ENCODE peak calls at places on chromosome 11, in seven cellular contexts. P is fibroblast of mammary gland; M is neural crest cell; N is stimulated activated CD4-positive, alpha-beta T cell treated with anti-CD3 and anti-CD28 coated beads, Interleukin-12 subunit alpha, Interleukin-12 subunit beta, amount 100 ng/mL, for 48 hours; S is NCI-H1417; I is upper lobe of right lung; V is mammary epithelial cell. R is an unnamed sample.

GRCh38 chr11:114607753-114608459 is 12.3 kb upstream of the NXPE4 start:
- DNase-seq in I (no peak), M (no peak), P (no peak), V (peak), S (no peak), N (no peak), R (no peak)

GRCh38 chr11:8642226-8642625 is 40.2 kb downstream of the TRIM66 start:
- DNase-seq in M (no peak), P (no peak), N (no peak), V (no peak), S (no peak), I (no peak), R (no peak)

GRCh38 chr11:132962026-132962425 is 570.3 kb downstream of the OPCML start:
- DNase-seq in M (no peak), N (no peak), I (no peak), P (no peak), V (peak), S (no peak), R (no peak)

GRCh38 chr11:121964591-121964990 is 151.4 kb downstream of the BLID start:
- DNase-seq in I (no peak), P (peak), V (no peak), S (no peak), M (no peak), N (no peak), R (no peak)

GRCh38 chr11:44957051-44957515 is 6.4 kb upstream of the TP53I11 start:
- DNase-seq in N (no peak), M (peak), I (no peak), V (no peak), P (no peak), S (no peak), R (no peak)

GRCh38 chr11:71244116-71244815 is 8.1 kb downstream of the SHANK2 start:
- DNase-seq in S (no peak), I (peak), M (no peak), V (no peak), N (no peak), P (peak), R (no peak)

GRCh38 chr11:92399702-92400101 is 175.1 kb downstream of the FAT3 start:
- DNase-seq in I (no peak), N (no peak), V (no peak), P (no peak), S (no peak), M (no peak), R (no peak)

GRCh38 chr11:8229299-8230177 is 34.1 kb downstream of the LMO1 start:
- DNase-seq in S (peak), M (no peak), N (no peak), P (peak), I (peak), V (peak), R (peak)

GRCh38 chr11:46202149-46202548 is 75.3 kb upstream of the CREB3L1 start:
- DNase-seq in N (no peak), I (no peak), V (no peak), S (no peak), P (no peak), M (no peak), R (no peak)

GRCh38 chr11:11895672-11896071 is 53.9 kb downstream of the USP47 start:
- DNase-seq in S (no peak), M (no peak), I (no peak), P (peak), V (no peak), N (no peak), R (no peak)

GRCh38 chr11:112016088-112016764 is 9.0 kb upstream of the DLAT start:
- DNase-seq in I (no peak), M (no peak), P (peak), V (no peak), N (no peak), S (no peak), R (no peak)

GRCh38 chr11:128544625-128545024 is 42.7 kb downstream of the ETS1 start:
- DNase-seq in V (no peak), P (peak), S (peak), M (no peak), N (no peak), I (no peak), R (no peak)

GRCh38 chr11:102172127-102172848 is 62.0 kb downstream of the YAP1 start:
- DNase-seq in V (peak), N (no peak), I (no peak), M (no peak), S (no peak), P (peak), R (no peak)

GRCh38 chr11:46352063-46352841 is 5.0 kb downstream of the DGKZ start:
- DNase-seq in I (peak), M (peak), P (peak), S (no peak), V (peak), N (peak), R (no peak)

GRCh38 chr11:117444256-117445096 is 116.8 kb downstream of the CEP164 start:
- DNase-seq in S (peak), M (no peak), P (no peak), N (no peak), V (no peak), I (no peak), R (no peak)

GRCh38 chr11:126408901-126409670 is 53.6 kb downstream of the ST3GAL4 start:
- DNase-seq in M (no peak), P (no peak), S (no peak), I (no peak), V (no peak), N (no peak), R (no peak)

GRCh38 chr11:46710821-46711269 is 8.2 kb upstream of the F2 start:
- DNase-seq in V (peak), S (no peak), P (peak), N (no peak), M (no peak), I (no peak), R (no peak)

GRCh38 chr11:62400760-62401159 is 18.1 kb upstream of the SCGB1A1 start:
- DNase-seq in M (no peak), V (no peak), P (peak), I (peak), S (no peak), N (no peak), R (no peak)

GRCh38 chr11:35166369-35167360 is 27.7 kb downstream of the CD44 start:
- DNase-seq in S (no peak), V (peak), I (no peak), N (peak), M (no peak), P (peak), R (no peak)

GRCh38 chr11:69778373-69778772 is 3.2 kb upstream of the FGF4 start:
- DNase-seq in V (no peak), P (no peak), M (no peak), S (no peak), N (no peak), I (no peak), R (no peak)

GRCh38 chr11:45664376-45665205 is 831 bp downstream of the CHST1 start:
- DNase-seq in P (no peak), S (peak), I (no peak), N (no peak), V (no peak), M (no peak), R (no peak)

GRCh38 chr11:15774021-15774862 is 582.1 kb downstream of the SOX6 start:
- DNase-seq in V (no peak), N (no peak), S (no peak), P (no peak), I (no peak), M (no peak), R (no peak)

GRCh38 chr11:36361901-36362391 is 65.9 kb downstream of the PRR5L start:
- DNase-seq in P (peak), M (no peak), S (no peak), I (no peak), N (no peak), V (peak), R (no peak)

GRCh38 chr11:95789506-95790122 is at the start of gene FAM76B:
- DNase-seq in S (peak), P (peak), V (peak), I (peak), M (peak), N (peak), R (peak)

GRCh38 chr11:67422894-67423293 is 5.4 kb upstream of the RPS6KB2 start:
- DNase-seq in V (peak), N (no peak), S (no peak), I (no peak), M (no peak), P (no peak), R (no peak)

GRCh38 chr11:81963018-81963417 is 770.6 kb downstream of the FAM181B start:
- DNase-seq in I (no peak), P (peak), V (no peak), N (no peak), M (no peak), S (no peak), R (peak)

GRCh38 chr11:22302368-22302767 is 35.8 kb upstream of the SLC17A6 start:
- DNase-seq in S (no peak), N (no peak), V (no peak), M (no peak), P (no peak), I (no peak), R (no peak)

GRCh38 chr11:115085461-115086220 is 407.3 kb downstream of the NXPE2 start:
- DNase-seq in P (no peak), M (no peak), V (no peak), N (no peak), I (no peak), S (no peak), R (no peak)

GRCh38 chr11:5288108-5288911 is 13.4 kb downstream of the OR51B4 start:
- DNase-seq in N (no peak), V (peak), I (no peak), S (no peak), M (no peak), P (peak), R (no peak)

GRCh38 chr11:67452141-67452952 is at the start of gene GPR152:
- DNase-seq in V (no peak), P (no peak), M (no peak), S (no peak), I (peak), N (no peak), R (no peak)

GRCh38 chr11:119282495-119282894 is 34.4 kb downstream of the MCAM start:
- DNase-seq in P (no peak), N (no peak), S (no peak), V (no peak), I (no peak), M (no peak), R (no peak)

GRCh38 chr11:84626256-84626655 is 1000.9 kb downstream of the DLG2 start:
- DNase-seq in S (no peak), M (no peak), V (no peak), I (no peak), P (peak), N (no peak), R (no peak)

GRCh38 chr11:73325036-73325981 is 17.2 kb downstream of the ARHGEF17 start:
- DNase-seq in S (no peak), V (no peak), I (no peak), P (no peak), N (no peak), M (no peak), R (no peak)

GRCh38 chr11:75261474-75261847 is 20.9 kb downstream of the TPBGL start:
- DNase-seq in S (no peak), V (no peak), P (no peak), N (no peak), I (peak), M (no peak), R (no peak)

GRCh38 chr11:1557904-1558831 is 13.9 kb downstream of the DUSP8 start:
- DNase-seq in P (peak), I (peak), S (no peak), N (no peak), V (no peak), M (no peak), R (no peak)